ENCODE peak calls at places on chromosome 2, in nine cellular contexts. W is mucosa of descending colon, U is pancreas, T is mammary epithelial cell, X is ELR, F is astrocyte of the hippocampus, O is left cardiac atrium, L is AG08396, B is GM19239. C is an unnamed sample.

GRCh38 chr2:109199790-109200189 is 70.8 kb downstream of the SH3RF3 start:
- DNase-seq in U (no peak), T (no peak), L (no peak), F (no peak), W (no peak), O (no peak), B (no peak), X (no peak), C (no peak)

GRCh38 chr2:45177870-45178269 is 168.6 kb upstream of the SIX2 start:
- DNase-seq in L (peak), T (peak), W (no peak), B (no peak), X (peak), U (no peak), O (no peak), F (peak), C (no peak)

GRCh38 chr2:83081835-83082522 is 1377.1 kb downstream of the SUCLG1 start:
- DNase-seq in W (no peak), T (peak), F (peak), O (peak), U (no peak), L (peak), X (peak), B (no peak), C (no peak)

GRCh38 chr2:85648619-85649018 is 19.4 kb downstream of the SFTPB start:
- DNase-seq in W (no peak), X (peak), L (peak), O (no peak), B (no peak), F (peak), U (no peak), T (no peak), C (peak)

GRCh38 chr2:158317642-158318041 is 138.9 kb downstream of the CCDC148 start:
- DNase-seq in O (no peak), F (peak), T (no peak), X (no peak), B (no peak), W (no peak), U (no peak), L (no peak), C (no peak)

GRCh38 chr2:217444932-217445331 is 557.9 kb downstream of the TNS1 start:
- DNase-seq in F (no peak), X (no peak), O (no peak), L (no peak), U (no peak), T (no peak), B (no peak), W (no peak), C (no peak)

GRCh38 chr2:215900203-215900611 is 113.1 kb downstream of the MREG start:
- DNase-seq in U (no peak), F (no peak), O (peak), T (peak), B (no peak), X (peak), W (no peak), L (peak), C (no peak)

GRCh38 chr2:58466803-58467202 is 225.7 kb upstream of the FANCL start:
- DNase-seq in F (no peak), T (no peak), O (no peak), L (no peak), W (no peak), X (no peak), B (no peak), U (no peak), C (no peak)

GRCh38 chr2:196927318-196928225 is 1.1 kb upstream of the PGAP1 start:
- DNase-seq in U (no peak), L (peak), O (no peak), F (peak), W (no peak), X (peak), T (peak), B (no peak), C (peak)

GRCh38 chr2:41998789-41999470 is 48.9 kb upstream of the PKDCC start:
- DNase-seq in L (no peak), T (no peak), U (no peak), O (peak), F (no peak), B (no peak), X (no peak), W (no peak), C (no peak)

GRCh38 chr2:234671716-234672115 is 174.8 kb upstream of the ARL4C start:
- DNase-seq in F (no peak), L (no peak), X (no peak), W (no peak), B (no peak), U (peak), O (no peak), T (no peak), C (no peak)

GRCh38 chr2:166238176-166238575 is 110.4 kb upstream of the SCN1A start:
- DNase-seq in W (no peak), X (no peak), T (no peak), F (no peak), B (no peak), U (no peak), L (no peak), O (no peak), C (no peak)

GRCh38 chr2:158953926-158954763 is 14.3 kb upstream of the TANC1 start:
- DNase-seq in U (peak), O (peak), X (peak), B (no peak), W (peak), L (peak), T (peak), F (peak), C (peak)

GRCh38 chr2:206800501-206801416 is 35.4 kb downstream of the FASTKD2 start:
- DNase-seq in L (peak), O (peak), W (no peak), B (peak), F (peak), T (peak), X (peak), U (no peak), C (peak)

GRCh38 chr2:216319771-216320170 is 52.5 kb downstream of the MARCHF4 start:
- DNase-seq in W (no peak), F (peak), B (no peak), L (no peak), X (peak), O (no peak), T (no peak), U (no peak), C (peak)

GRCh38 chr2:226609361-226609760 is 190.3 kb downstream of the IRS1 start:
- DNase-seq in T (peak), O (no peak), W (no peak), L (peak), U (no peak), B (no peak), F (peak), X (peak), C (no peak)

GRCh38 chr2:173574713-173575112 is 220.0 kb downstream of the CDCA7 start:
- DNase-seq in L (no peak), U (no peak), X (peak), O (no peak), B (no peak), W (no peak), T (peak), F (peak), C (peak)

GRCh38 chr2:189142893-189143759 is 36.4 kb downstream of the COL5A2 start:
- DNase-seq in X (peak), O (no peak), T (peak), W (no peak), L (peak), U (no peak), F (no peak), B (peak), C (peak)

GRCh38 chr2:122032264-122032645 is 276.8 kb downstream of the TSN start:
- DNase-seq in B (no peak), W (no peak), O (no peak), U (no peak), T (no peak), X (no peak), F (no peak), L (no peak), C (no peak)

GRCh38 chr2:112622528-112622849 is 23.2 kb upstream of the SLC20A1 start:
- DNase-seq in O (no peak), W (no peak), T (peak), B (no peak), U (no peak), X (peak), L (peak), F (no peak), C (peak)

GRCh38 chr2:43169987-43170732 is 56.2 kb downstream of the ZFP36L2 start:
- DNase-seq in O (no peak), W (peak), X (peak), B (no peak), U (peak), L (no peak), T (no peak), F (no peak), C (no peak)

GRCh38 chr2:169108098-169108884 is 38.9 kb downstream of the DHRS9 start:
- DNase-seq in X (no peak), L (no peak), T (no peak), O (no peak), W (no peak), F (no peak), B (no peak), U (no peak), C (no peak)

GRCh38 chr2:144267209-144267608 is 252.7 kb downstream of the ZEB2 start:
- DNase-seq in U (no peak), O (no peak), X (no peak), B (peak), W (no peak), T (no peak), F (no peak), L (no peak), C (no peak)

GRCh38 chr2:28332696-28333095 is 60.0 kb upstream of the FOSL2 start:
- DNase-seq in L (no peak), U (no peak), T (no peak), O (no peak), W (no peak), X (no peak), B (no peak), F (no peak), C (no peak)

GRCh38 chr2:241873081-241873802 is 3.7 kb downstream of the RTP5 start:
- DNase-seq in W (peak), X (no peak), T (no peak), B (no peak), L (no peak), F (no peak), U (peak), O (no peak), C (no peak)

GRCh38 chr2:97781981-97782380 is 68.6 kb downstream of the ZAP70 start:
- DNase-seq in F (no peak), B (no peak), W (peak), O (no peak), L (no peak), X (no peak), T (peak), U (no peak), C (no peak)

GRCh38 chr2:120465012-120465700 is 119.2 kb downstream of the INHBB start:
- DNase-seq in F (no peak), T (no peak), W (no peak), X (no peak), L (no peak), U (no peak), O (no peak), B (no peak), C (no peak)

GRCh38 chr2:86393521-86394490 is 47.4 kb upstream of the KDM3A start:
- DNase-seq in T (peak), F (peak), X (peak), L (no peak), O (peak), W (no peak), B (no peak), U (no peak), C (peak)

GRCh38 chr2:17813015-17813741 is 3.1 kb upstream of the MSGN1 start:
- DNase-seq in W (no peak), T (peak), X (peak), F (no peak), B (no peak), L (no peak), U (no peak), O (no peak), C (peak)

GRCh38 chr2:217077841-217078407 is 218.1 kb upstream of the TNP1 start:
- DNase-seq in F (no peak), O (no peak), B (no peak), W (no peak), L (no peak), T (no peak), X (peak), U (no peak), C (no peak)

GRCh38 chr2:180991820-180992219 is 11.4 kb downstream of the UBE2E3 start:
- DNase-seq in B (no peak), X (no peak), F (no peak), U (no peak), L (no peak), T (no peak), W (no peak), O (no peak), C (no peak)